ENCODE peak calls at places on chromosomes 1 and 21, in five cellular contexts. B is stimulated activated CD8-positive, alpha-beta memory T cell treated with anti-CD3 and anti-CD28 coated beads, Interleukin-15, amount 100 ng/mL, for 1 hour; F is lung microvascular endothelial cell; E is heart right ventricle; U is memory B cell. S is an unnamed sample.

GRCh38 chr1:9753121-9753531 is 70.6 kb downstream of the CLSTN1 start:
- DNase-seq in B (no peak), E (peak), F (peak), U (no peak), S (peak)

GRCh38 chr1:14815175-14815882 is 216.8 kb downstream of the KAZN start:
- DNase-seq in E (no peak), B (no peak), F (no peak), U (no peak), S (no peak)

GRCh38 chr1:226034482-226034881 is 28.0 kb upstream of the H3-3A start:
- DNase-seq in E (peak), B (no peak), U (no peak), F (peak), S (peak)

GRCh38 chr1:247639381-247639981 is 34.1 kb downstream of the OR2G3 start:
- DNase-seq in U (no peak), E (peak), B (no peak), F (no peak), S (peak)

GRCh38 chr1:244218220-244218619 is 167.1 kb downstream of the ZBTB18 start:
- DNase-seq in E (no peak), U (no peak), B (no peak), F (no peak), S (no peak)

GRCh38 chr1:227392984-227393764 is 74.9 kb upstream of the CDC42BPA start:
- DNase-seq in B (no peak), U (no peak), E (no peak), F (no peak), S (no peak)

GRCh38 chr1:235266325-235266724 is 61.7 kb downstream of the ARID4B start:
- DNase-seq in E (no peak), F (peak), B (no peak), U (no peak), S (no peak)

GRCh38 chr1:160746870-160747500 is 7.9 kb downstream of the SLAMF7 start:
- DNase-seq in B (no peak), E (no peak), F (no peak), U (no peak), S (no peak)

GRCh38 chr1:225746361-225747179 is 31.1 kb upstream of the SRP9 start:
- DNase-seq in E (peak), U (no peak), B (no peak), F (peak), S (peak)

GRCh38 chr1:74399249-74399648 is 113.2 kb downstream of the LRRC53 start:
- DNase-seq in E (no peak), U (no peak), F (no peak), B (no peak), S (no peak)

GRCh38 chr1:93851327-93851712 is 27.7 kb downstream of the DNTTIP2 start:
- DNase-seq in B (no peak), U (no peak), F (no peak), E (no peak), S (no peak)

GRCh38 chr1:41642922-41643321 is 158.4 kb upstream of the EDN2 start:
- DNase-seq in F (no peak), U (no peak), E (no peak), B (no peak), S (no peak)

GRCh38 chr1:71448444-71448843 is 367.6 kb upstream of the ZRANB2 start:
- DNase-seq in F (no peak), E (no peak), U (no peak), B (no peak), S (no peak)

GRCh38 chr1:186741640-186742039 is 61.4 kb upstream of the PTGS2 start:
- DNase-seq in B (no peak), F (no peak), E (no peak), U (no peak), S (no peak)

GRCh38 chr1:226640288-226640687 is 91.7 kb downstream of the STUM start:
- DNase-seq in U (no peak), B (no peak), F (no peak), E (no peak), S (no peak)

GRCh38 chr21:28818663-28819278 is 173.9 kb downstream of the LTN1 start:
- DNase-seq in U (no peak), B (no peak), F (no peak), E (no peak), S (no peak)

GRCh38 chr1:225919906-225920305 is 4.1 kb downstream of the PYCR2 start:
- DNase-seq in F (peak), U (no peak), E (peak), B (no peak), S (peak)

GRCh38 chr1:25128168-25128621 is 104.1 kb downstream of the SYF2 start:
- DNase-seq in U (no peak), B (no peak), F (no peak), E (no peak), S (no peak)

GRCh38 chr1:181396811-181397210 is 86.5 kb upstream of the CACNA1E start:
- DNase-seq in U (no peak), E (no peak), F (no peak), B (no peak), S (no peak)

GRCh38 chr1:185376840-185377635 is 60.0 kb upstream of the IVNS1ABP start:
- DNase-seq in F (peak), B (no peak), E (no peak), U (no peak), S (no peak)

GRCh38 chr1:230010618-230011332 is 56.3 kb upstream of the GALNT2 start:
- DNase-seq in F (no peak), E (no peak), U (no peak), B (no peak), S (no peak)